ENCODE peak calls at places on chromosomes 6 and 20, in ten cellular contexts. U is A549, N is gastrocnemius medialis, B is HepG2, D is upper lobe of left lung, I is K562, H is body of pancreas, V is heart left ventricle, R is right lobe of liver, Q is HCT116. E is an unnamed sample.

GRCh38 chr20:22525821-22526220 is 58.6 kb downstream of the FOXA2 start:
- ATAC-seq in U (no peak), N (no peak), B (peak; percentile 2), D (no peak), I (no peak), H (no peak), V (no peak), R (peak; percentile 41), Q (no peak), E (no peak)

GRCh38 chr20:59123011-59123676 is 40.5 kb upstream of the ZNF831 start:
- ATAC-seq in U (no peak), N (no peak), B (no peak), D (no peak), I (no peak), H (no peak), V (no peak), R (no peak), Q (no peak), E (no peak)

GRCh38 chr6:148934534-148934933 is 187.7 kb downstream of the UST start:
- ATAC-seq in U (no peak), N (no peak), B (no peak), D (peak; percentile 72), I (no peak), H (peak; percentile 12), V (peak; percentile 83), R (no peak), Q (no peak), E (no peak)

GRCh38 chr6:53587291-53587690 is 42.4 kb upstream of the GCLC start:
- ATAC-seq in U (no peak), N (no peak), B (no peak), D (no peak), I (no peak), H (no peak), V (no peak), R (no peak), Q (no peak), E (no peak)

GRCh38 chr6:50565004-50565403 is 148.3 kb upstream of the TFAP2D start:
- ATAC-seq in U (no peak), N (no peak), B (no peak), D (no peak), I (no peak), H (no peak), V (no peak), R (no peak), Q (no peak), E (no peak)

GRCh38 chr6:10534418-10534760 is 13.2 kb downstream of the GCNT2 start:
- ATAC-seq in U (no peak), N (no peak), B (no peak), D (no peak), I (no peak), H (no peak), V (no peak), R (no peak), Q (no peak), E (no peak)

GRCh38 chr20:30816182-30816645 is 441.2 kb upstream of the DEFB115 start:
- ATAC-seq in U (no peak), N (no peak), B (peak; percentile 31), D (peak; percentile 61), I (peak; percentile 97), H (no peak), V (peak; percentile 49), R (peak; percentile 46), Q (peak; percentile 36), E (no peak)

GRCh38 chr20:59438201-59438600 is 137.8 kb downstream of the EDN3 start:
- ATAC-seq in U (no peak), N (no peak), B (no peak), D (no peak), I (no peak), H (no peak), V (no peak), R (no peak), Q (no peak), E (no peak)

GRCh38 chr20:1894951-1895673 is at the start of gene SIRPA:
- ATAC-seq in U (peak; percentile 71), N (peak; percentile 77), B (peak; percentile 58), D (peak; percentile 79), I (no peak), H (peak; percentile 67), V (peak; percentile 74), R (peak; percentile 31), Q (peak; percentile 54), E (peak; percentile 71)

GRCh38 chr20:8155848-8156602 is 24.0 kb downstream of the PLCB1 start:
- ATAC-seq in U (peak; percentile 77), N (peak; percentile 75), B (peak; percentile 78), D (peak; percentile 28), I (no peak), H (peak; percentile 60), V (peak; percentile 71), R (no peak), Q (peak; percentile 52), E (no peak)

GRCh38 chr6:170271771-170272314 is 19.0 kb downstream of the DLL1 start:
- ATAC-seq in U (no peak), N (no peak), B (no peak), D (peak; percentile 68), I (no peak), H (peak; percentile 77), V (no peak), R (peak; percentile 48), Q (no peak), E (peak; percentile 44)

GRCh38 chr6:54194067-54194466 is 82.8 kb downstream of the MLIP start:
- ATAC-seq in U (no peak), N (no peak), B (no peak), D (no peak), I (no peak), H (no peak), V (peak; percentile 65), R (no peak), Q (peak; percentile 85), E (no peak)

GRCh38 chr6:13484827-13485226 is 2.6 kb downstream of the GFOD1 start:
- ATAC-seq in U (no peak), N (no peak), B (no peak), D (no peak), I (no peak), H (no peak), V (no peak), R (no peak), Q (no peak), E (no peak)

GRCh38 chr6:21918081-21918480 is 324.5 kb downstream of the SOX4 start:
- ATAC-seq in U (no peak), N (no peak), B (no peak), D (no peak), I (peak; percentile 18), H (no peak), V (no peak), R (no peak), Q (no peak), E (no peak)

DNA sequence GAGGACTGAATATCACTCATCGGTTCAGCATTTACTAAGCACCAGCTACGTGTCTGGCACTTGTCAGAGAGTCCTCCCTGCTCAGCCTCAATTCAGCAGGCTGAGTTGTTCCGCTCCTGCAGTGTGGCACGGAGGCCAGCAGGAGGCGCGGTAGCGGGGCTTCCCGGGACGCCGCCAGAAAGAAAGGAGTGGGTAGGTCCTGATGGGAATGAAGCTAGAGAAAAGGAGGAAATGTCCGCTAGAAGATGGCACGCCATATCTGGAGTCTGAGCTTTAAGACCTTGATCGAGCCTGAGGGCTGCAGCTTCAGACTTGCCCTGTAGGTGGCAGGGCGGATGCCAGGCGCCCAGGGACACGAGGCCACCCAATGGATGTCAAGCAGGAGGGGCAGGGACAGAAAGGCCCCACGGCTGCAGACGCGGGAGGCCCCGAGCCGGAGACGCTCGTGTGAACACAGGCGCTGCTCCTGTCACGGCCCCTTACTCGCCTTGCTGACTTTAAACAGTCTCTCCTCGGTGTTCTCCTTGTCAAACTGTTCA is 18.7 kb downstream of the SERPINB6 start:
- ATAC-seq in U (peak; percentile 99), N (peak; percentile 76), B (peak; percentile 92), D (peak; percentile 92), I (peak; percentile 89), H (peak; percentile 90), V (peak; percentile 73), R (peak; percentile 92), Q (peak; percentile 96), E (peak; percentile 85)
- TF ChIP-seq POLR2A in U (no peak), N (no peak), B (no peak), D (no peak), I (no peak), H (no peak), V (no peak), R (no peak), Q (no peak), E (no peak)

GRCh38 chr6:132445201-132445951 is 44.1 kb upstream of the MOXD1 start:
- ATAC-seq in U (peak; percentile 91), N (no peak), B (no peak), D (no peak), I (no peak), H (no peak), V (no peak), R (no peak), Q (no peak), E (no peak)
- H3K27ac ChIP-seq in U (peak overlapping the region; percentile 59), N (no peak overlapping the region), B (no peak overlapping the region), D (no peak overlapping the region), I (no peak overlapping the region), H (no peak overlapping the region), V (no peak overlapping the region), R (no peak overlapping the region), Q (no peak overlapping the region), E (no peak overlapping the region)

DNA sequence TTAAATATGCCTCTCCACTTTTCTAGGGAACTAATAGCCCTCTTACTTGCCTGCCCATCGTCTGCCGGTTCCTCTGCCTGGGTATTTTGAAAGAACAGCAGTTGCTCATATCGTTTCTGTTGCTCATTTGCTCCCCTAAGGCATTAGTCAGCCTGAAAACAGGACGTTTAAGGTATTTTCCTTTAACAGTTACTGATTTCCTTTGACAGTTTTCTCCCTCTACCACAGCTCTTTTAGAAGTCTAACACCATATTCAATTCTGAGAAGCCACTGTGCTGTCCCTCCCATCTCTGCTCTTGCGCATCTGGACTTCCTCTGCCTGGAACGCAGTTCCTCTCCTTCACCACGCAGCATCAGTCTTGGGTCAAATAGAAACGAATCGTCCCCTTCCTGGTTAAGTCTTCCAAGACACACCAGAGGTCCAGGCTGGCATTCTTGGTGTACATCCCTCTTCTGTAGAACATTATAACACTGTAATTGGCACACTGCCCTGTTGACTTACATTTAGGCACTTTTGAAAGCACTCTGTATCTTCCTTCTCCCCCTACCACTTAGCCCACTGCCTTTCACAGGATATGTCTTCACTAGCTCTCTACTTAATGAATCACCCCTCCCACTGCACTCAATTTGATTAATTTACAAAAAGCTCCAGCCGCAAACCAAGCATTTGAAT is 141.0 kb upstream of the CARMIL1 start:
- ATAC-seq in U (peak; percentile 98), N (peak; percentile 88), B (peak; percentile 89), D (peak; percentile 95), I (peak; percentile 88), H (peak; percentile 68), V (peak; percentile 90), R (peak; percentile 85), Q (no peak), E (peak; percentile 87)
- TF ChIP-seq POLR2A in U (no peak), N (peak; percentile 34), B (no peak), D (no peak), I (no peak), H (peak; percentile 52), V (no peak), R (peak; percentile 60), Q (no peak), E (no peak)

DNA sequence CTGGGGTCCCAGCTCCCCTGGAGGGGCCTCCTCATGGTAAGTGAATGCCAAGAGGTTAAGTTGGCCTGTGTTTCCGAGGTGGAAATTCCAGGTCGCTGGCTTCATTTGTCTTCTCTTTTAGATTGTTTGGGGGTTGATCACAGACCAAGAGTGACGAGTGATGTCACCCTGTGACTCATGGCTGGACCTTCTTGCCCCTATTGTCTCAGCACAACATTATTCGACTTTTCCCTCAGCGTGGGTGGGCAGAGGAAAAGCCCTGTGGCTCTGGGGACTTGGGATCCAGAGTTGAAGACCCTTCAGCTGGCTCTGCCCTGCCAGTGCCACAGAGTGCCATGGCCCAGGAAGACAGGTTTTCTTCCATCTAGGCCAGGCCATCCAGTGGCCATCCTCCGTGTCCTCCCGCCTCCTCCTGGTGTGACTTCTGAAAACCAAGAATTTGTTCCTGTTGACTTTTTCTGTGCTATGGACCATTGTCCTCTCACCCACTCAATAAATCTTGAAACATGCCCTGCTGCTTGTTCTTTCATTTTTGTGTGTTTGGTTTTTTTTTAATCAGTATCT is 15.4 kb upstream of the SNHG17 start:
- ATAC-seq in U (no peak), N (no peak), B (no peak), D (no peak), I (no peak), H (no peak), V (no peak), R (no peak), Q (no peak), E (no peak)
- H3K27ac ChIP-seq in U (no peak overlapping the region), N (no peak overlapping the region), B (no peak overlapping the region), D (peak overlapping the region; percentile 49), I (peak overlapping the region; percentile 50), H (no peak overlapping the region), V (no peak overlapping the region), R (no peak overlapping the region), Q (no peak overlapping the region), E (no peak overlapping the region)